ENCODE peak calls at places on chromosomes 4 and X, in four cellular contexts. D, C, L and R are unnamed samples.

GRCh38 chr4:4866124-4866832 is 6.8 kb downstream of the MSX1 start:
- DNase-seq in C (no peak), L (peak), D (no peak), R (no peak)

GRCh38 chrX:10819973-10820372 is 199.6 kb upstream of the MID1 start:
- DNase-seq in D (no peak), C (no peak), L (no peak), R (no peak)

GRCh38 chr4:17276821-17277220 is 235.1 kb downstream of the QDPR start:
- DNase-seq in L (peak), C (no peak), D (no peak), R (no peak)

GRCh38 chr4:165131247-165131832 is 18.7 kb upstream of the TMEM192 start:
- DNase-seq in D (peak), L (peak), C (peak), R (peak)

GRCh38 chrX:43805579-43805978 is 76.7 kb downstream of the MAOB start:
- DNase-seq in L (no peak), D (no peak), C (no peak), R (no peak)

GRCh38 chr4:167290684-167291083 is 56.4 kb upstream of the SPOCK3 start:
- DNase-seq in D (no peak), C (peak), L (peak), R (no peak)

GRCh38 chr4:185950891-185951290 is 118.1 kb upstream of the TLR3 start:
- DNase-seq in C (no peak), D (no peak), L (no peak), R (no peak)

GRCh38 chrX:129726307-129727111 is 12.3 kb upstream of the XPNPEP2 start:
- DNase-seq in C (peak), L (peak), D (peak), R (peak)

GRCh38 chr4:140291259-140291658 is 82.2 kb upstream of the SCOC start:
- DNase-seq in D (no peak), L (no peak), C (no peak), R (no peak)

GRCh38 chrX:30150196-30150895 is 65.0 kb upstream of the MAGEB2 start:
- DNase-seq in D (no peak), L (no peak), C (no peak), R (no peak)

GRCh38 chr4:186840222-186840701 is 116.6 kb upstream of the FAT1 start:
- DNase-seq in C (no peak), D (peak), L (peak), R (no peak)

GRCh38 chr4:115841873-115842272 is 728.5 kb upstream of the NDST4 start:
- DNase-seq in L (no peak), C (peak), D (no peak), R (no peak)

GRCh38 chr4:19030048-19030447 is 1008.5 kb upstream of the LCORL start:
- DNase-seq in C (no peak), L (peak), D (no peak), R (no peak)

GRCh38 chr4:140243345-140243753 is 89.4 kb upstream of the MAML3 start:
- DNase-seq in D (peak), C (no peak), L (no peak), R (peak)

GRCh38 chr4:19381068-19381467 is 870.6 kb upstream of the SLIT2 start:
- DNase-seq in L (peak), D (no peak), C (peak), R (no peak)

GRCh38 chr4:53586121-53586816 is 5.0 kb downstream of the LNX1 start:
- DNase-seq in L (peak), D (no peak), C (peak), R (peak)

GRCh38 chr4:99887837-99888236 is 6.4 kb downstream of the LAMTOR3 start:
- DNase-seq in L (peak), C (no peak), D (no peak), R (no peak)

GRCh38 chrX:51874123-51874522 is 19.3 kb upstream of the MAGED1 start:
- DNase-seq in C (no peak), D (no peak), L (no peak), R (no peak)

GRCh38 chr4:173529505-173530325 is at the start of gene HAND2:
- DNase-seq in D (no peak), L (peak), C (no peak), R (no peak)